ENCODE peak calls at places on chromosomes 1 and 21, in six cellular contexts. One of them, this sample, is unnamed.

GRCh38 chr1:8396912-8397406 is 79.0 kb downstream of the SLC45A1 start:
- DNase-seq in lung: no peak
- DNase-seq in effector memory CD8-positive, alpha-beta T cell: peak
- DNase-seq in activated T-cell treated with anti-CD3 and anti-CD28 coated beads, Interleukin-2, amount 50 U/mL, for 72 hours: peak
- DNase-seq in EL: peak
- DNase-seq in activated CD4-positive, CD25-positive, alpha-beta regulatory T cell treated with anti-CD3 and anti-CD28 coated beads, Interleukin-2, amount 50 U/mL, for 72 hours: no peak
- DNase-seq in this sample: no peak

GRCh38 chr1:77832889-77833288 is 53.4 kb downstream of the MIGA1 start:
- DNase-seq in effector memory CD8-positive, alpha-beta T cell: no peak
- DNase-seq in lung: no peak
- DNase-seq in activated T-cell treated with anti-CD3 and anti-CD28 coated beads, Interleukin-2, amount 50 U/mL, for 72 hours: no peak
- DNase-seq in activated CD4-positive, CD25-positive, alpha-beta regulatory T cell treated with anti-CD3 and anti-CD28 coated beads, Interleukin-2, amount 50 U/mL, for 72 hours: no peak
- DNase-seq in EL: peak
- DNase-seq in this sample: no peak

GRCh38 chr1:94866178-94866822 is 46.1 kb downstream of the SLC44A3 start:
- DNase-seq in activated T-cell treated with anti-CD3 and anti-CD28 coated beads, Interleukin-2, amount 50 U/mL, for 72 hours: no peak
- DNase-seq in effector memory CD8-positive, alpha-beta T cell: no peak
- DNase-seq in lung: no peak
- DNase-seq in EL: peak
- DNase-seq in activated CD4-positive, CD25-positive, alpha-beta regulatory T cell treated with anti-CD3 and anti-CD28 coated beads, Interleukin-2, amount 50 U/mL, for 72 hours: no peak
- DNase-seq in this sample: no peak

GRCh38 chr1:228938248-228938891 is 203.1 kb downstream of the RHOU start:
- DNase-seq in activated T-cell treated with anti-CD3 and anti-CD28 coated beads, Interleukin-2, amount 50 U/mL, for 72 hours: peak
- DNase-seq in effector memory CD8-positive, alpha-beta T cell: no peak
- DNase-seq in lung: peak
- DNase-seq in EL: no peak
- DNase-seq in activated CD4-positive, CD25-positive, alpha-beta regulatory T cell treated with anti-CD3 and anti-CD28 coated beads, Interleukin-2, amount 50 U/mL, for 72 hours: no peak
- DNase-seq in this sample: no peak

GRCh38 chr1:54619749-54620148 is 3.6 kb downstream of the FAM151A start:
- DNase-seq in effector memory CD8-positive, alpha-beta T cell: no peak
- DNase-seq in activated CD4-positive, CD25-positive, alpha-beta regulatory T cell treated with anti-CD3 and anti-CD28 coated beads, Interleukin-2, amount 50 U/mL, for 72 hours: no peak
- DNase-seq in lung: no peak
- DNase-seq in EL: no peak
- DNase-seq in activated T-cell treated with anti-CD3 and anti-CD28 coated beads, Interleukin-2, amount 50 U/mL, for 72 hours: no peak
- DNase-seq in this sample: peak

GRCh38 chr21:31132574-31133242 is 94.4 kb upstream of the KRTAP19-8 start:
- DNase-seq in effector memory CD8-positive, alpha-beta T cell: peak
- DNase-seq in lung: no peak
- DNase-seq in EL: no peak
- DNase-seq in activated T-cell treated with anti-CD3 and anti-CD28 coated beads, Interleukin-2, amount 50 U/mL, for 72 hours: peak
- DNase-seq in activated CD4-positive, CD25-positive, alpha-beta regulatory T cell treated with anti-CD3 and anti-CD28 coated beads, Interleukin-2, amount 50 U/mL, for 72 hours: no peak
- DNase-seq in this sample: no peak

GRCh38 chr1:2314297-2314802 is 77.0 kb downstream of the MORN1 start:
- DNase-seq in activated T-cell treated with anti-CD3 and anti-CD28 coated beads, Interleukin-2, amount 50 U/mL, for 72 hours: no peak
- DNase-seq in EL: peak
- DNase-seq in lung: peak
- DNase-seq in effector memory CD8-positive, alpha-beta T cell: no peak
- DNase-seq in activated CD4-positive, CD25-positive, alpha-beta regulatory T cell treated with anti-CD3 and anti-CD28 coated beads, Interleukin-2, amount 50 U/mL, for 72 hours: no peak
- DNase-seq in this sample: no peak

GRCh38 chr1:109609881-109610280 is 9.5 kb downstream of the GNAT2 start:
- DNase-seq in lung: no peak
- DNase-seq in activated T-cell treated with anti-CD3 and anti-CD28 coated beads, Interleukin-2, amount 50 U/mL, for 72 hours: no peak
- DNase-seq in EL: no peak
- DNase-seq in effector memory CD8-positive, alpha-beta T cell: no peak
- DNase-seq in activated CD4-positive, CD25-positive, alpha-beta regulatory T cell treated with anti-CD3 and anti-CD28 coated beads, Interleukin-2, amount 50 U/mL, for 72 hours: no peak
- DNase-seq in this sample: no peak

GRCh38 chr1:84887261-84887934 is 5.6 kb downstream of the LPAR3 start:
- DNase-seq in activated CD4-positive, CD25-positive, alpha-beta regulatory T cell treated with anti-CD3 and anti-CD28 coated beads, Interleukin-2, amount 50 U/mL, for 72 hours: no peak
- DNase-seq in lung: no peak
- DNase-seq in effector memory CD8-positive, alpha-beta T cell: no peak
- DNase-seq in EL: peak
- DNase-seq in activated T-cell treated with anti-CD3 and anti-CD28 coated beads, Interleukin-2, amount 50 U/mL, for 72 hours: no peak
- DNase-seq in this sample: no peak

GRCh38 chr1:174222166-174222949 is 63.0 kb downstream of the RABGAP1L start:
- DNase-seq in activated CD4-positive, CD25-positive, alpha-beta regulatory T cell treated with anti-CD3 and anti-CD28 coated beads, Interleukin-2, amount 50 U/mL, for 72 hours: no peak
- DNase-seq in activated T-cell treated with anti-CD3 and anti-CD28 coated beads, Interleukin-2, amount 50 U/mL, for 72 hours: no peak
- DNase-seq in EL: peak
- DNase-seq in lung: no peak
- DNase-seq in effector memory CD8-positive, alpha-beta T cell: no peak
- DNase-seq in this sample: no peak

GRCh38 chr1:193211539-193211938 is 25.1 kb upstream of the B3GALT2 start:
- DNase-seq in activated CD4-positive, CD25-positive, alpha-beta regulatory T cell treated with anti-CD3 and anti-CD28 coated beads, Interleukin-2, amount 50 U/mL, for 72 hours: no peak
- DNase-seq in activated T-cell treated with anti-CD3 and anti-CD28 coated beads, Interleukin-2, amount 50 U/mL, for 72 hours: no peak
- DNase-seq in EL: peak
- DNase-seq in lung: no peak
- DNase-seq in effector memory CD8-positive, alpha-beta T cell: no peak
- DNase-seq in this sample: no peak

GRCh38 chr1:234915923-234916675 is 212.5 kb downstream of the TOMM20 start:
- DNase-seq in lung: no peak
- DNase-seq in activated CD4-positive, CD25-positive, alpha-beta regulatory T cell treated with anti-CD3 and anti-CD28 coated beads, Interleukin-2, amount 50 U/mL, for 72 hours: peak
- DNase-seq in activated T-cell treated with anti-CD3 and anti-CD28 coated beads, Interleukin-2, amount 50 U/mL, for 72 hours: no peak
- DNase-seq in EL: no peak
- DNase-seq in effector memory CD8-positive, alpha-beta T cell: no peak
- DNase-seq in this sample: peak

GRCh38 chr1:170162385-170163226 is 16.8 kb downstream of the NTMT2 start:
- DNase-seq in effector memory CD8-positive, alpha-beta T cell: no peak
- DNase-seq in EL: peak
- DNase-seq in activated CD4-positive, CD25-positive, alpha-beta regulatory T cell treated with anti-CD3 and anti-CD28 coated beads, Interleukin-2, amount 50 U/mL, for 72 hours: no peak
- DNase-seq in lung: no peak
- DNase-seq in activated T-cell treated with anti-CD3 and anti-CD28 coated beads, Interleukin-2, amount 50 U/mL, for 72 hours: no peak
- DNase-seq in this sample: no peak

GRCh38 chr1:111738436-111739221 is 566 bp downstream of the INKA2 start:
- DNase-seq in effector memory CD8-positive, alpha-beta T cell: peak
- DNase-seq in EL: peak
- DNase-seq in lung: peak
- DNase-seq in activated CD4-positive, CD25-positive, alpha-beta regulatory T cell treated with anti-CD3 and anti-CD28 coated beads, Interleukin-2, amount 50 U/mL, for 72 hours: peak
- DNase-seq in activated T-cell treated with anti-CD3 and anti-CD28 coated beads, Interleukin-2, amount 50 U/mL, for 72 hours: peak
- DNase-seq in this sample: no peak

GRCh38 chr1:166479052-166479631 is 312.3 kb upstream of the FAM78B start:
- DNase-seq in activated T-cell treated with anti-CD3 and anti-CD28 coated beads, Interleukin-2, amount 50 U/mL, for 72 hours: peak
- DNase-seq in effector memory CD8-positive, alpha-beta T cell: peak
- DNase-seq in activated CD4-positive, CD25-positive, alpha-beta regulatory T cell treated with anti-CD3 and anti-CD28 coated beads, Interleukin-2, amount 50 U/mL, for 72 hours: peak
- DNase-seq in lung: peak
- DNase-seq in EL: peak
- DNase-seq in this sample: peak

GRCh38 chr1:41478118-41478748 is 6.2 kb downstream of the EDN2 start:
- DNase-seq in effector memory CD8-positive, alpha-beta T cell: no peak
- DNase-seq in activated CD4-positive, CD25-positive, alpha-beta regulatory T cell treated with anti-CD3 and anti-CD28 coated beads, Interleukin-2, amount 50 U/mL, for 72 hours: no peak
- DNase-seq in EL: no peak
- DNase-seq in activated T-cell treated with anti-CD3 and anti-CD28 coated beads, Interleukin-2, amount 50 U/mL, for 72 hours: no peak
- DNase-seq in lung: no peak
- DNase-seq in this sample: no peak